ENCODE peak calls at places on chromosomes 1 and 21, in four cellular contexts. F is cardiac muscle cell, A is HFFc6, M is hypothalamus. D is an unnamed sample.

GRCh38 chr1:54390655-54391054 is 15.5 kb downstream of the SSBP3 start:
- DNase-seq in F (no peak), M (no peak), A (no peak), D (no peak)

GRCh38 chr1:39081266-39082139 is 55.4 kb downstream of the NDUFS5 start:
- DNase-seq in A (no peak), F (no peak), M (no peak), D (no peak)

GRCh38 chr1:74673351-74674111 is at the start of gene ERICH3:
- DNase-seq in M (no peak), A (no peak), F (peak), D (no peak)

GRCh38 chr1:28934676-28935075 is 20.3 kb downstream of the EPB41 start:
- DNase-seq in M (no peak), F (no peak), A (peak), D (no peak)

GRCh38 chr1:59025898-59026426 is 242.1 kb upstream of the JUN start:
- DNase-seq in A (no peak), M (no peak), F (peak), D (peak)

GRCh38 chr1:201792534-201793305 is 36.2 kb upstream of the IPO9 start:
- DNase-seq in F (peak), A (peak), M (peak), D (peak)

GRCh38 chr1:164557270-164557669 is 1.7 kb upstream of the PBX1 start:
- DNase-seq in M (no peak), A (no peak), F (no peak), D (no peak)

GRCh38 chr1:18926315-18927081 is 24.1 kb upstream of the ALDH4A1 start:
- DNase-seq in M (no peak), F (peak), A (peak), D (peak)

GRCh38 chr1:161506336-161507223 is 1.3 kb downstream of the FCGR2A start:
- DNase-seq in A (no peak), M (no peak), F (peak), D (no peak)

GRCh38 chr1:99749948-99750347 is 16.5 kb downstream of the FRRS1 start:
- DNase-seq in A (no peak), M (no peak), F (no peak), D (no peak)

GRCh38 chr1:156821801-156822200 is 5.2 kb upstream of the SH2D2A start:
- DNase-seq in M (no peak), A (peak), F (peak), D (no peak)

GRCh38 chr21:17775431-17776126 is 43.6 kb downstream of the C21orf91 start:
- DNase-seq in M (no peak), F (no peak), A (no peak), D (no peak)

GRCh38 chr1:46489638-46490602 is at the start of gene DMBX1:
- DNase-seq in A (no peak), F (no peak), M (no peak), D (no peak)

GRCh38 chr1:21543598-21543997 is 34.4 kb downstream of the ALPL start:
- DNase-seq in A (no peak), M (no peak), F (no peak), D (no peak)

GRCh38 chr1:89800022-89800655 is 20.7 kb upstream of the LRRC8D start:
- DNase-seq in M (no peak), A (no peak), F (no peak), D (no peak)

GRCh38 chr1:211326528-211327340 is at the start of gene TRAF5:
- DNase-seq in F (peak), M (no peak), A (no peak), D (peak)

GRCh38 chr1:196309386-196309785 is 298.9 kb downstream of the KCNT2 start:
- DNase-seq in A (peak), F (peak), M (no peak), D (peak)

GRCh38 chr1:21665711-21666571 is 3.2 kb downstream of the RAP1GAP start:
- DNase-seq in A (peak), M (no peak), F (no peak), D (no peak)

GRCh38 chr1:208557695-208558094 is 313.5 kb upstream of the PLXNA2 start:
- DNase-seq in F (no peak), A (no peak), M (no peak), D (no peak)

GRCh38 chr1:17347769-17348592 is 24.0 kb upstream of the PADI6 start:
- DNase-seq in F (peak), M (no peak), A (peak), D (no peak)

GRCh38 chr1:198088360-198089071 is 68.3 kb upstream of the NEK7 start:
- DNase-seq in A (peak), F (peak), M (no peak), D (peak)

GRCh38 chr1:54839824-54840223 is 38.7 kb upstream of the TTC22 start:
- DNase-seq in A (no peak), F (no peak), M (no peak), D (no peak)

GRCh38 chr1:167328306-167328705 is 107.6 kb downstream of the POU2F1 start:
- DNase-seq in F (no peak), A (no peak), M (no peak), D (no peak)

GRCh38 chr1:230121950-230122349 is 54.9 kb downstream of the GALNT2 start:
- DNase-seq in F (no peak), M (no peak), A (no peak), D (no peak)

GRCh38 chr1:93619507-93620168 is 62.0 kb downstream of the BCAR3 start:
- DNase-seq in M (no peak), F (no peak), A (no peak), D (peak)